ENCODE peak calls at places on chromosomes 1 and 21, in four cellular contexts. One of them, this sample, is unnamed.

GRCh38 chr1:87888456-87888855 is 559.8 kb downstream of the LMO4 start:
- DNase-seq in coronary artery: no peak
- DNase-seq in A549: peak
- DNase-seq in heart right ventricle: no peak
- DNase-seq in this sample: no peak

GRCh38 chr21:31354604-31355443 is 10.8 kb upstream of the TIAM1 start:
- DNase-seq in coronary artery: no peak
- DNase-seq in A549: peak
- DNase-seq in heart right ventricle: no peak
- DNase-seq in this sample: no peak

GRCh38 chr1:4603317-4604110 is 50.9 kb upstream of the AJAP1 start:
- DNase-seq in coronary artery: peak
- DNase-seq in A549: peak
- DNase-seq in heart right ventricle: no peak
- DNase-seq in this sample: no peak

GRCh38 chr1:32048440-32048839 is 24.3 kb upstream of the TMEM39B start:
- DNase-seq in coronary artery: no peak
- DNase-seq in A549: no peak
- DNase-seq in heart right ventricle: no peak
- DNase-seq in this sample: no peak

GRCh38 chr1:207241164-207241934 is 80.1 kb upstream of the CD55 start:
- DNase-seq in coronary artery: no peak
- DNase-seq in A549: no peak
- DNase-seq in heart right ventricle: no peak
- DNase-seq in this sample: no peak

GRCh38 chr21:34888569-34889286 is 160.4 kb downstream of the RUNX1 start:
- DNase-seq in coronary artery: peak
- DNase-seq in A549: peak
- DNase-seq in heart right ventricle: peak
- DNase-seq in this sample: peak

GRCh38 chr1:26582836-26583460 is 53.4 kb downstream of the RPS6KA1 start:
- DNase-seq in coronary artery: no peak
- DNase-seq in A549: no peak
- DNase-seq in heart right ventricle: peak
- DNase-seq in this sample: no peak

GRCh38 chr1:12708956-12709555 is 6.9 kb upstream of the AADACL3 start:
- DNase-seq in coronary artery: no peak
- DNase-seq in A549: no peak
- DNase-seq in heart right ventricle: no peak
- DNase-seq in this sample: no peak

GRCh38 chr1:227781314-227781930 is 34.1 kb upstream of the PRSS38 start:
- DNase-seq in coronary artery: peak
- DNase-seq in A549: no peak
- DNase-seq in heart right ventricle: no peak
- DNase-seq in this sample: peak

GRCh38 chr1:172662464-172663109 is 3.7 kb downstream of the FASLG start:
- DNase-seq in coronary artery: no peak
- DNase-seq in A549: no peak
- DNase-seq in heart right ventricle: peak
- DNase-seq in this sample: no peak

GRCh38 chr1:11458811-11459275 is 20.1 kb upstream of the DISP3 start:
- DNase-seq in coronary artery: no peak
- DNase-seq in A549: no peak
- DNase-seq in heart right ventricle: peak
- DNase-seq in this sample: no peak

GRCh38 chr1:234582626-234583354 is 27.2 kb downstream of the IRF2BP2 start:
- DNase-seq in coronary artery: no peak
- DNase-seq in A549: no peak
- DNase-seq in heart right ventricle: peak
- DNase-seq in this sample: no peak

GRCh38 chr1:116738673-116739370 is 15.4 kb upstream of the CD2 start:
- DNase-seq in coronary artery: no peak
- DNase-seq in A549: no peak
- DNase-seq in heart right ventricle: no peak
- DNase-seq in this sample: no peak

GRCh38 chr1:46622341-46622740 is 5.7 kb upstream of the MOB3C start:
- DNase-seq in coronary artery: no peak
- DNase-seq in A549: peak
- DNase-seq in heart right ventricle: no peak
- DNase-seq in this sample: no peak

GRCh38 chr1:60833173-60833572 is 249.2 kb upstream of the NFIA start:
- DNase-seq in coronary artery: no peak
- DNase-seq in A549: no peak
- DNase-seq in heart right ventricle: no peak
- DNase-seq in this sample: no peak

GRCh38 chr1:214902636-214903320 is 179.8 kb upstream of the KCNK2 start:
- DNase-seq in coronary artery: no peak
- DNase-seq in A549: no peak
- DNase-seq in heart right ventricle: no peak
- DNase-seq in this sample: no peak

GRCh38 chr1:241391926-241392710 is 35.1 kb upstream of the RGS7 start:
- DNase-seq in coronary artery: no peak
- DNase-seq in A549: no peak
- DNase-seq in heart right ventricle: no peak
- DNase-seq in this sample: no peak

GRCh38 chr1:56709269-56709880 is 64.3 kb downstream of the PRKAA2 start:
- DNase-seq in coronary artery: no peak
- DNase-seq in A549: peak
- DNase-seq in heart right ventricle: no peak
- DNase-seq in this sample: no peak

GRCh38 chr1:180571060-180571831 is 12.5 kb downstream of the OVAAL start:
- DNase-seq in coronary artery: no peak
- DNase-seq in A549: no peak
- DNase-seq in heart right ventricle: no peak
- DNase-seq in this sample: no peak

GRCh38 chr1:90607736-90608135 is 109.4 kb downstream of the BARHL2 start:
- DNase-seq in coronary artery: no peak
- DNase-seq in A549: no peak
- DNase-seq in heart right ventricle: no peak
- DNase-seq in this sample: no peak

GRCh38 chr1:177472567-177472966 is 301.8 kb downstream of the BRINP2 start:
- DNase-seq in coronary artery: no peak
- DNase-seq in A549: no peak
- DNase-seq in heart right ventricle: no peak
- DNase-seq in this sample: no peak

GRCh38 chr1:61873581-61873980 is 131.3 kb downstream of the PATJ start:
- DNase-seq in coronary artery: no peak
- DNase-seq in A549: no peak
- DNase-seq in heart right ventricle: no peak
- DNase-seq in this sample: no peak

GRCh38 chr1:230861970-230862595 is 6.2 kb downstream of the C1orf198 start:
- DNase-seq in coronary artery: peak
- DNase-seq in A549: no peak
- DNase-seq in heart right ventricle: no peak
- DNase-seq in this sample: no peak

GRCh38 chr1:99829269-99829668 is 20.9 kb upstream of the AGL start:
- DNase-seq in coronary artery: no peak
- DNase-seq in A549: no peak
- DNase-seq in heart right ventricle: no peak
- DNase-seq in this sample: no peak

GRCh38 chr1:202805886-202806511 is 2.2 kb downstream of the KDM5B start:
- DNase-seq in coronary artery: no peak
- DNase-seq in A549: no peak
- DNase-seq in heart right ventricle: no peak
- DNase-seq in this sample: no peak

GRCh38 chr21:38376235-38376634 is 119.4 kb downstream of the KCNJ15 start:
- DNase-seq in coronary artery: no peak
- DNase-seq in A549: no peak
- DNase-seq in heart right ventricle: no peak
- DNase-seq in this sample: no peak

GRCh38 chr1:212518188-212518951 is 85.7 kb downstream of the NENF start:
- DNase-seq in coronary artery: no peak
- DNase-seq in A549: peak
- DNase-seq in heart right ventricle: peak
- DNase-seq in this sample: no peak

GRCh38 chr1:209831615-209832014 is 3.8 kb downstream of the UTP25 start:
- DNase-seq in coronary artery: no peak
- DNase-seq in A549: no peak
- DNase-seq in heart right ventricle: no peak
- DNase-seq in this sample: no peak

GRCh38 chr1:18293291-18293690 is 185.7 kb downstream of the IGSF21 start:
- DNase-seq in coronary artery: no peak
- DNase-seq in A549: no peak
- DNase-seq in heart right ventricle: no peak
- DNase-seq in this sample: no peak

GRCh38 chr1:231743966-231744365 is 117.4 kb downstream of the DISC1 start:
- DNase-seq in coronary artery: no peak
- DNase-seq in A549: no peak
- DNase-seq in heart right ventricle: no peak
- DNase-seq in this sample: no peak

GRCh38 chr1:1591452-1591851 is 8.5 kb downstream of the FNDC10 start:
- DNase-seq in coronary artery: no peak
- DNase-seq in A549: no peak
- DNase-seq in heart right ventricle: no peak
- DNase-seq in this sample: no peak

GRCh38 chr21:32492376-32492775 is 79.9 kb downstream of the EVA1C start:
- DNase-seq in coronary artery: no peak
- DNase-seq in A549: no peak
- DNase-seq in heart right ventricle: no peak
- DNase-seq in this sample: no peak

GRCh38 chr1:43887748-43888147 is 45.9 kb upstream of the ARTN start:
- DNase-seq in coronary artery: no peak
- DNase-seq in A549: no peak
- DNase-seq in heart right ventricle: no peak
- DNase-seq in this sample: no peak

GRCh38 chr1:19398309-19398760 is 86.2 kb downstream of the SLC66A1 start:
- DNase-seq in coronary artery: no peak
- DNase-seq in A549: no peak
- DNase-seq in heart right ventricle: no peak
- DNase-seq in this sample: no peak
- TF ChIP-seq CTCF in coronary artery: no peak
- TF ChIP-seq CTCF in A549: no peak
- TF ChIP-seq CTCF in heart right ventricle: no peak
- TF ChIP-seq CTCF in this sample: no peak

GRCh38 chr1:51139474-51139873 is 37.4 kb downstream of the C1orf185 start:
- DNase-seq in coronary artery: no peak
- DNase-seq in A549: no peak
- DNase-seq in heart right ventricle: no peak
- DNase-seq in this sample: no peak
- TF ChIP-seq CTCF in coronary artery: no peak
- TF ChIP-seq CTCF in A549: peak
- TF ChIP-seq CTCF in heart right ventricle: no peak
- TF ChIP-seq CTCF in this sample: no peak

DNA sequence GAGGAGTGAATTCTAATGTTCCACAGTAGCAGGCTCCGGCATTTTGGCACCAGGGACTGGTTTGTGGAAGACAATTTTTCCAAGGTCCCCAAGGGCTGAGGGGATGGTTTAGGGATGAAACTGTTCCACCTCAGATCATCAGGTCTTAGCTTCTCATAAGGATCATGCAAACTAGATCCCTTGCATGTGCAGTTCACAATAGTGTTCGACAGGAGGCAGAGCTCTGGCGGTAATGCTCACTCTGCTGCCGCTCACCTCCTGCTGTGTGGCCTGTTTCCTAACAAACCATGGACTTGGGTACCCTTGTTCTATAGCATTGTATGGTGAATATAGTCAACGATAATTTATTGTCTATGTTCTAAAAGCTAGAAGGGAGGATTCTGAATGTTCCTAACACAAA is 16.6 kb downstream of the CRNN start:
- DNase-seq in coronary artery: no peak
- DNase-seq in A549: no peak
- DNase-seq in heart right ventricle: no peak
- DNase-seq in this sample: no peak
- TF ChIP-seq CTCF in coronary artery: no peak
- TF ChIP-seq CTCF in A549: no peak
- TF ChIP-seq CTCF in heart right ventricle: no peak
- TF ChIP-seq CTCF in this sample: no peak

GRCh38 chr1:20194224-20194623 is 7.9 kb upstream of the PLA2G2C start:
- DNase-seq in coronary artery: no peak
- DNase-seq in A549: no peak
- DNase-seq in heart right ventricle: no peak
- DNase-seq in this sample: no peak

GRCh38 chr1:20192871-20193411 is 6.6 kb upstream of the PLA2G2C start:
- DNase-seq in coronary artery: no peak
- DNase-seq in A549: no peak
- DNase-seq in heart right ventricle: no peak
- DNase-seq in this sample: no peak

GRCh38 chr1:20197329-20197791 is 11.0 kb upstream of the PLA2G2C start:
- DNase-seq in coronary artery: no peak
- DNase-seq in A549: no peak
- DNase-seq in heart right ventricle: no peak
- DNase-seq in this sample: no peak

GRCh38 chr1:20194770-20195463 is 8.6 kb upstream of the PLA2G2C start:
- DNase-seq in coronary artery: no peak
- DNase-seq in A549: peak
- DNase-seq in heart right ventricle: peak
- DNase-seq in this sample: no peak

DNA sequence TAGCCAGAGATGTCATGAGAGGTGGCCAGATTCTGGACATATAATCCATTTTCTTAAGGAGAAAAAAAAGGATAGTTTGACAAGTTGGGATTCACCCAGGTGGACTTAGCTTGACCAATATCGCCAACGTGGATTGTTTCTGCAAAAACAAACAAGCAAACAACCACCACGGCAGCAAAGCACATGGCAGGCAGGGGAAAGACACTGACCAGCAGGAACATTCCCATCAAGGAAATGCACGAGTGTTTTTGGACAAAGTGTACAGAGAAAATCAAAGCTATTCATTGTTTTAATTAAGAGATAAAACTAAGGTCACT is 9.1 kb upstream of the PLA2G2C start:
- DNase-seq in coronary artery: no peak
- DNase-seq in A549: no peak
- DNase-seq in heart right ventricle: no peak
- DNase-seq in this sample: no peak
- TF ChIP-seq CTCF in coronary artery: no peak
- TF ChIP-seq CTCF in A549: no peak
- TF ChIP-seq CTCF in heart right ventricle: no peak
- TF ChIP-seq CTCF in this sample: peak

GRCh38 chr21:9772348-9772672 is 749.1 kb upstream of the TPTE start:
- DNase-seq in coronary artery: no peak
- DNase-seq in A549: no peak
- DNase-seq in heart right ventricle: no peak
- DNase-seq in this sample: no peak
- TF ChIP-seq CTCF in coronary artery: no peak
- TF ChIP-seq CTCF in A549: no peak
- TF ChIP-seq CTCF in heart right ventricle: no peak
- TF ChIP-seq CTCF in this sample: no peak

This sample was measured in type B pancreatic cell.